ENCODE peak calls at places on chromosomes 7 and 10, in four cellular contexts. M is hepatic stellate cell, V is RCC 7860, N is thyroid gland. C is an unnamed sample.

GRCh38 chr10:120262857-120263547 is 194.0 kb upstream of the PLPP4 start:
- DNase-seq in M (no peak), V (peak; percentile 77), N (no peak), C (no peak)

GRCh38 chr10:119111968-119112515 is 8.1 kb downstream of the DENND10 start:
- DNase-seq in M (peak; percentile 44), V (no peak), N (no peak), C (no peak)

GRCh38 chr7:568681-569035 is 49.0 kb upstream of the PDGFA start:
- DNase-seq in M (peak; percentile 64), V (no peak), N (no peak), C (no peak)

GRCh38 chr10:20954519-20954918 is 57.4 kb upstream of the NEBL start:
- DNase-seq in M (no peak), V (no peak), N (no peak), C (no peak)

GRCh38 chr10:118783776-118784542 is 29.2 kb upstream of the CACUL1 start:
- DNase-seq in M (no peak), V (no peak), N (no peak), C (no peak)

GRCh38 chr7:130473877-130474276 is 18.0 kb upstream of the MEST start:
- DNase-seq in M (no peak), V (no peak), N (no peak), C (no peak)

GRCh38 chr7:105010538-105011523 is 3.2 kb upstream of the KMT2E start:
- DNase-seq in M (no peak), V (no peak), N (no peak), C (no peak)

GRCh38 chr10:66836057-66836456 is 89.8 kb upstream of the LRRTM3 start:
- DNase-seq in M (peak; percentile 24), V (peak; percentile 96), N (no peak), C (peak; percentile 61)

GRCh38 chr7:129370812-129371211 is 63.4 kb upstream of the STRIP2 start:
- DNase-seq in M (no peak), V (no peak), N (no peak), C (no peak)

GRCh38 chr10:61284222-61284890 is 168.8 kb downstream of the TMEM26 start:
- DNase-seq in M (peak; percentile 14), V (peak; percentile 26), N (no peak), C (no peak)

GRCh38 chr7:53800746-53801145 is 741.4 kb upstream of the VSTM2A start:
- DNase-seq in M (no peak), V (no peak), N (no peak), C (no peak)

C was measured in mucosa of gallbladder.